ENCODE peak calls at places on chromosomes 4 and X, in four cellular contexts. One of them, this sample, is unnamed. For H3K27me3, the result is how much of the 10 kb centered on the place peaks cover.

GRCh38 chr4:666822-667544 is 7.1 kb downstream of the ATP5ME start:
- DNase-seq in Peyer's patch: no peak
- DNase-seq in psoas muscle: peak
- DNase-seq in dorsolateral prefrontal cortex: no peak
- DNase-seq in this sample: no peak

GRCh38 chrX:51802917-51803688 is 59.9 kb downstream of the GSPT2 start:
- DNase-seq in Peyer's patch: peak
- DNase-seq in psoas muscle: peak
- DNase-seq in dorsolateral prefrontal cortex: no peak
- DNase-seq in this sample: peak

GRCh38 chr4:71338846-71339593 is at the start of gene SLC4A4:
- DNase-seq in Peyer's patch: no peak
- DNase-seq in psoas muscle: no peak
- DNase-seq in dorsolateral prefrontal cortex: no peak
- DNase-seq in this sample: peak

GRCh38 chr4:114538012-114538617 is 60.5 kb upstream of the UGT8 start:
- DNase-seq in Peyer's patch: no peak
- DNase-seq in psoas muscle: no peak
- DNase-seq in dorsolateral prefrontal cortex: no peak
- DNase-seq in this sample: no peak

GRCh38 chr4:177064724-177065394 is 244.8 kb upstream of the NEIL3 start:
- DNase-seq in Peyer's patch: no peak
- DNase-seq in psoas muscle: no peak
- DNase-seq in dorsolateral prefrontal cortex: no peak
- DNase-seq in this sample: no peak

GRCh38 chrX:153922932-153923857 is 2.9 kb downstream of the ARHGAP4 start:
- DNase-seq in Peyer's patch: no peak
- DNase-seq in psoas muscle: peak
- DNase-seq in dorsolateral prefrontal cortex: peak
- DNase-seq in this sample: no peak

GRCh38 chrX:147958316-147958715 is 22.8 kb upstream of the FMR1NB start:
- DNase-seq in Peyer's patch: no peak
- DNase-seq in psoas muscle: no peak
- DNase-seq in dorsolateral prefrontal cortex: no peak
- DNase-seq in this sample: peak

GRCh38 chr4:10554694-10555093 is 97.5 kb upstream of the ZNF518B start:
- DNase-seq in Peyer's patch: no peak
- DNase-seq in psoas muscle: no peak
- DNase-seq in dorsolateral prefrontal cortex: no peak
- DNase-seq in this sample: peak

GRCh38 chrX:10135561-10136399 is 21.0 kb upstream of the CLCN4 start:
- DNase-seq in Peyer's patch: no peak
- DNase-seq in psoas muscle: no peak
- DNase-seq in dorsolateral prefrontal cortex: no peak
- DNase-seq in this sample: no peak

GRCh38 chrX:120251471-120252011 is 929 bp downstream of the ZBTB33 start:
- DNase-seq in Peyer's patch: peak
- DNase-seq in psoas muscle: peak
- DNase-seq in dorsolateral prefrontal cortex: no peak
- DNase-seq in this sample: no peak

GRCh38 chr4:87559090-87559837 is 30.1 kb upstream of the SPARCL1 start:
- DNase-seq in Peyer's patch: no peak
- DNase-seq in psoas muscle: no peak
- DNase-seq in dorsolateral prefrontal cortex: no peak
- DNase-seq in this sample: no peak

GRCh38 chr4:139085141-139085540 is 69.6 kb downstream of the NOCT start:
- DNase-seq in Peyer's patch: no peak
- DNase-seq in psoas muscle: no peak
- DNase-seq in dorsolateral prefrontal cortex: no peak
- DNase-seq in this sample: no peak

GRCh38 chr4:4677825-4678522 is 136.1 kb upstream of the STX18 start:
- DNase-seq in Peyer's patch: no peak
- DNase-seq in psoas muscle: no peak
- DNase-seq in dorsolateral prefrontal cortex: no peak
- DNase-seq in this sample: peak

GRCh38 chrX:140664939-140665338 is 44.6 kb upstream of the LINC00632 start:
- DNase-seq in Peyer's patch: no peak
- DNase-seq in psoas muscle: no peak
- DNase-seq in dorsolateral prefrontal cortex: no peak
- DNase-seq in this sample: no peak

GRCh38 chrX:67544871-67545771 is 1.3 kb downstream of the AR start:
- DNase-seq in Peyer's patch: peak
- DNase-seq in psoas muscle: peak
- DNase-seq in dorsolateral prefrontal cortex: peak
- DNase-seq in this sample: peak

GRCh38 chr4:14894392-14895292 is 107.6 kb upstream of the CPEB2 start:
- DNase-seq in Peyer's patch: no peak
- DNase-seq in psoas muscle: no peak
- DNase-seq in dorsolateral prefrontal cortex: no peak
- DNase-seq in this sample: no peak

GRCh38 chr4:124711469-124712416 is 789 bp downstream of the ANKRD50 start:
- DNase-seq in Peyer's patch: peak
- DNase-seq in psoas muscle: no peak
- DNase-seq in dorsolateral prefrontal cortex: peak
- DNase-seq in this sample: peak

GRCh38 chrX:41441934-41442823 is 5.0 kb upstream of the NYX start:
- DNase-seq in Peyer's patch: peak
- DNase-seq in psoas muscle: peak
- DNase-seq in dorsolateral prefrontal cortex: peak
- DNase-seq in this sample: peak

GRCh38 chrX:141982296-141982695 is 78.6 kb downstream of the MAGEC1 start:
- DNase-seq in Peyer's patch: no peak
- DNase-seq in psoas muscle: no peak
- DNase-seq in dorsolateral prefrontal cortex: no peak
- DNase-seq in this sample: no peak

GRCh38 chr4:6228158-6229067 is 28.1 kb upstream of the JAKMIP1 start:
- DNase-seq in Peyer's patch: no peak
- DNase-seq in psoas muscle: no peak
- DNase-seq in dorsolateral prefrontal cortex: no peak
- DNase-seq in this sample: no peak

GRCh38 chr4:42048394-42048793 is 58.1 kb downstream of the SLC30A9 start:
- DNase-seq in Peyer's patch: no peak
- DNase-seq in psoas muscle: no peak
- DNase-seq in dorsolateral prefrontal cortex: no peak
- DNase-seq in this sample: peak

GRCh38 chrX:130741151-130741550 is 161.9 kb downstream of the ENOX2 start:
- DNase-seq in Peyer's patch: no peak
- DNase-seq in psoas muscle: no peak
- DNase-seq in dorsolateral prefrontal cortex: no peak
- DNase-seq in this sample: no peak

GRCh38 chrX:53088136-53088974 is 5.6 kb upstream of the KANTR start:
- DNase-seq in Peyer's patch: peak
- DNase-seq in psoas muscle: peak
- DNase-seq in dorsolateral prefrontal cortex: peak
- DNase-seq in this sample: peak

GRCh38 chr4:168486961-168487820 is 6.9 kb upstream of the DDX60L start:
- DNase-seq in Peyer's patch: no peak
- DNase-seq in psoas muscle: no peak
- DNase-seq in dorsolateral prefrontal cortex: no peak
- DNase-seq in this sample: peak

GRCh38 chr4:107937040-107937439 is 5.7 kb downstream of the CYP2U1 start:
- DNase-seq in Peyer's patch: no peak
- DNase-seq in psoas muscle: no peak
- DNase-seq in dorsolateral prefrontal cortex: no peak
- DNase-seq in this sample: no peak

GRCh38 chr4:85368240-85368639 is 106.7 kb upstream of the ARHGAP24 start:
- DNase-seq in Peyer's patch: no peak
- DNase-seq in psoas muscle: no peak
- DNase-seq in dorsolateral prefrontal cortex: no peak
- DNase-seq in this sample: no peak

GRCh38 chrX:110003167-110004156 is 548 bp downstream of the TMEM164 start:
- DNase-seq in Peyer's patch: peak
- DNase-seq in psoas muscle: peak
- DNase-seq in dorsolateral prefrontal cortex: no peak
- DNase-seq in this sample: no peak

GRCh38 chrX:45885931-45886330 is 659.3 kb downstream of the ZNF674 start:
- DNase-seq in Peyer's patch: no peak
- DNase-seq in psoas muscle: no peak
- DNase-seq in dorsolateral prefrontal cortex: no peak
- DNase-seq in this sample: no peak

GRCh38 chr4:101795704-101796103 is 5.2 kb downstream of the BANK1 start:
- DNase-seq in Peyer's patch: no peak
- DNase-seq in psoas muscle: no peak
- DNase-seq in dorsolateral prefrontal cortex: no peak
- DNase-seq in this sample: no peak

GRCh38 chr4:54493862-54494261 is 163.9 kb upstream of the KIT start:
- DNase-seq in Peyer's patch: no peak
- DNase-seq in psoas muscle: no peak
- DNase-seq in dorsolateral prefrontal cortex: no peak
- DNase-seq in this sample: no peak

GRCh38 chr4:55887594-55887993 is 34.1 kb downstream of the EXOC1 start:
- DNase-seq in Peyer's patch: no peak
- DNase-seq in psoas muscle: no peak
- DNase-seq in dorsolateral prefrontal cortex: no peak
- DNase-seq in this sample: no peak
- TF ChIP-seq CTCF in Peyer's patch: no peak
- TF ChIP-seq CTCF in psoas muscle: no peak
- TF ChIP-seq CTCF in dorsolateral prefrontal cortex: no peak
- TF ChIP-seq CTCF in this sample: peak

GRCh38 chrX:118977424-118977823 is 3.0 kb downstream of the LONRF3 start:
- DNase-seq in Peyer's patch: no peak
- DNase-seq in psoas muscle: no peak
- DNase-seq in dorsolateral prefrontal cortex: no peak
- DNase-seq in this sample: no peak
- H3K27me3 ChIP-seq in Peyer's patch: under half
- H3K27me3 ChIP-seq in psoas muscle: under half
- H3K27me3 ChIP-seq in dorsolateral prefrontal cortex: under half
- H3K27me3 ChIP-seq in this sample: under half

DNA sequence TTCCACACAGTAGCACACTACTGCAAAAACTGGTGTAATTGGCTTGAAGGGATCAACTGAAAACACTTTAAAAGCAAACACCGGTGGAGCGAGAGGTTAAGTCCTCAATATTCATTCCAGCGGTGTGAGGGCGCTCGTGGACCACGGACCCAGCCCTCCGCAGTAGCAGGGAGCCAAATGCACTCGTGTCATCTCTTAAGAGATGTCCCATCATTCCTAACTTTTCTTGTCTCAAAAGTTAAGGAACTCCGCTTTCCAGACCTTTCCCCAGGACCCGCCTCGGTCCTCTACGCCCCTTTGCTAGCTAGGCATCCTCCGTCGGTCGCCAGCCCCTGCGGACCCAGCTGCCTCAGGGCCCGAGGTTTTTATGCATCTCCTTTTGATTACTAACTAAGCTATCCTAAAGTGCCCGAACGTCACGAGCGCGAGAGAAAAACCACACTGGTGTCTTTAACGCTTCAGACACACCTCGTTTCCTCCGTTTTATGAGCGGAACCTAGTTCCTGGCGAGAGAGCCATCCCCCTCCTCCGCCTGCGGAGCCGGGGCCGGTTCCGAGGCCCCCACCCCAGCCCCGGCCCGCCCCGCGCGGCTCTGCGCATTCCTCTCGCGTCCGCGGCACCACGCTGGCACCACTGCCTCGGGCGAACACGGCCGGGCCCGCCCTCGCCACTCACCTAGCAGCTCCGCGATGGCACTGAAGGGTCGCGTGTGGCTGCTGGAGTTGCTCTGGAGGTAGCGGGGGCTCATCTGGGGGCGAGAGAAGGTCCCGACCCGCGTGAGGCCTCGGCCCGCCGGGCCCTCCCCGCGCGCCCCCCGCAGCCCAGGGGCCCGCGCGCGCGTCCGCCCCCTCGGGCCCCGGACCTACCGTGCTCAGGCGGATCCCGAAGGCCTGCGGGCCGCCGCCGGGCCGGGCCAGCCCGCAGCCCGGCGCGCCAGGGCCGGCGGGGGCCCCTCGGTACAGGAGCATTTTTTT is 723 bp downstream of the MORC4 start:
- DNase-seq in Peyer's patch: peak
- DNase-seq in psoas muscle: peak
- DNase-seq in dorsolateral prefrontal cortex: peak
- DNase-seq in this sample: peak
- TF ChIP-seq CTCF in Peyer's patch: no peak
- TF ChIP-seq CTCF in psoas muscle: peak
- TF ChIP-seq CTCF in dorsolateral prefrontal cortex: peak
- TF ChIP-seq CTCF in this sample: peak

GRCh38 chrX:50635811-50636365 is 165.3 kb upstream of the DGKK start:
- DNase-seq in Peyer's patch: no peak
- DNase-seq in psoas muscle: no peak
- DNase-seq in dorsolateral prefrontal cortex: no peak
- DNase-seq in this sample: peak

GRCh38 chrX:50638123-50638522 is 167.5 kb upstream of the DGKK start:
- DNase-seq in Peyer's patch: no peak
- DNase-seq in psoas muscle: peak
- DNase-seq in dorsolateral prefrontal cortex: no peak
- DNase-seq in this sample: no peak

GRCh38 chrX:50629774-50630173 is 159.1 kb upstream of the DGKK start:
- DNase-seq in Peyer's patch: no peak
- DNase-seq in psoas muscle: no peak
- DNase-seq in dorsolateral prefrontal cortex: no peak
- DNase-seq in this sample: no peak

GRCh38 chrX:50635162-50635561 is 164.5 kb upstream of the DGKK start:
- DNase-seq in Peyer's patch: no peak
- DNase-seq in psoas muscle: no peak
- DNase-seq in dorsolateral prefrontal cortex: no peak
- DNase-seq in this sample: no peak
- H3K27me3 ChIP-seq in Peyer's patch: under half
- H3K27me3 ChIP-seq in psoas muscle: under half
- H3K27me3 ChIP-seq in dorsolateral prefrontal cortex: under half
- H3K27me3 ChIP-seq in this sample: under half